ENCODE peak calls at places on chromosomes 12 and 14, in five cellular contexts. One of them, this sample, is unnamed.

GRCh38 chr12:57983150-57983857 is 41.9 kb downstream of the ATP23 start:
- DNase-seq in K562: no peak
- DNase-seq in GM12878: no peak
- DNase-seq in H1: no peak
- DNase-seq in SK-N-SH: peak
- DNase-seq in this sample: no peak

GRCh38 chr14:22888662-22889061 is 5.6 kb downstream of the REM2 start:
- DNase-seq in H1: no peak
- DNase-seq in SK-N-SH: no peak
- DNase-seq in K562: no peak
- DNase-seq in GM12878: peak
- DNase-seq in this sample: no peak

GRCh38 chr12:115400011-115400410 is 716.0 kb upstream of the TBX3 start:
- DNase-seq in GM12878: no peak
- DNase-seq in SK-N-SH: no peak
- DNase-seq in K562: no peak
- DNase-seq in H1: no peak
- DNase-seq in this sample: no peak

GRCh38 chr14:55416866-55417265 is 5.2 kb upstream of the ATG14 start:
- DNase-seq in H1: no peak
- DNase-seq in SK-N-SH: no peak
- DNase-seq in GM12878: no peak
- DNase-seq in K562: peak
- DNase-seq in this sample: no peak

GRCh38 chr12:51823875-51824565 is 24.5 kb downstream of the FIGNL2 start:
- DNase-seq in H1: no peak
- DNase-seq in GM12878: no peak
- DNase-seq in SK-N-SH: peak
- DNase-seq in K562: no peak
- DNase-seq in this sample: no peak

GRCh38 chr12:113601656-113602263 is 130.1 kb upstream of the LHX5 start:
- DNase-seq in SK-N-SH: no peak
- DNase-seq in H1: no peak
- DNase-seq in K562: peak
- DNase-seq in GM12878: no peak
- DNase-seq in this sample: no peak

GRCh38 chr12:113333877-113334785 is 778 bp downstream of the SLC8B1 start:
- DNase-seq in GM12878: no peak
- DNase-seq in SK-N-SH: no peak
- DNase-seq in K562: no peak
- DNase-seq in H1: no peak
- DNase-seq in this sample: no peak

GRCh38 chr14:49549881-49550280 is 36.3 kb downstream of the RPS29 start:
- DNase-seq in K562: no peak
- DNase-seq in SK-N-SH: no peak
- DNase-seq in H1: peak
- DNase-seq in GM12878: no peak
- DNase-seq in this sample: no peak

GRCh38 chr12:105225505-105225904 is 10.5 kb downstream of the APPL2 start:
- DNase-seq in H1: no peak
- DNase-seq in GM12878: no peak
- DNase-seq in K562: no peak
- DNase-seq in SK-N-SH: no peak
- DNase-seq in this sample: no peak

GRCh38 chr12:111412830-111413441 is 7.2 kb downstream of the SH2B3 start:
- DNase-seq in SK-N-SH: no peak
- DNase-seq in GM12878: no peak
- DNase-seq in H1: no peak
- DNase-seq in K562: no peak
- DNase-seq in this sample: no peak

GRCh38 chr12:76020731-76021672 is 10.6 kb downstream of the PHLDA1 start:
- DNase-seq in GM12878: peak
- DNase-seq in K562: no peak
- DNase-seq in H1: no peak
- DNase-seq in SK-N-SH: no peak
- DNase-seq in this sample: no peak

GRCh38 chr12:47962198-47962597 is 1.2 kb upstream of the TMEM106C start:
- DNase-seq in GM12878: no peak
- DNase-seq in K562: no peak
- DNase-seq in SK-N-SH: no peak
- DNase-seq in H1: no peak
- DNase-seq in this sample: no peak

GRCh38 chr14:95300697-95301526 is 18.8 kb downstream of the CLMN start:
- DNase-seq in K562: no peak
- DNase-seq in SK-N-SH: no peak
- DNase-seq in H1: no peak
- DNase-seq in GM12878: no peak
- DNase-seq in this sample: no peak

GRCh38 chr12:26212988-26213387 is 17.6 kb downstream of the SSPN start:
- DNase-seq in H1: no peak
- DNase-seq in GM12878: no peak
- DNase-seq in K562: no peak
- DNase-seq in SK-N-SH: no peak
- DNase-seq in this sample: no peak

GRCh38 chr14:49861581-49861922 is 9.0 kb upstream of the NEMF start:
- DNase-seq in K562: no peak
- DNase-seq in SK-N-SH: peak
- DNase-seq in GM12878: no peak
- DNase-seq in H1: no peak
- DNase-seq in this sample: no peak

GRCh38 chr14:65403231-65403630 is 9.3 kb upstream of the FUT8 start:
- DNase-seq in SK-N-SH: no peak
- DNase-seq in GM12878: no peak
- DNase-seq in K562: no peak
- DNase-seq in H1: no peak
- DNase-seq in this sample: no peak

GRCh38 chr14:86532219-86532618 is 1002.3 kb downstream of the FLRT2 start:
- DNase-seq in SK-N-SH: no peak
- DNase-seq in K562: no peak
- DNase-seq in H1: no peak
- DNase-seq in GM12878: no peak
- DNase-seq in this sample: no peak

GRCh38 chr14:63308723-63309317 is 9.9 kb downstream of the GPHB5 start:
- DNase-seq in SK-N-SH: peak
- DNase-seq in K562: peak
- DNase-seq in GM12878: no peak
- DNase-seq in H1: peak
- DNase-seq in this sample: no peak

GRCh38 chr12:90250766-90251165 is 542.1 kb upstream of the ATP2B1 start:
- DNase-seq in K562: no peak
- DNase-seq in SK-N-SH: no peak
- DNase-seq in GM12878: no peak
- DNase-seq in H1: no peak
- DNase-seq in this sample: no peak

GRCh38 chr12:6465467-6466183 is 4.9 kb downstream of the VAMP1 start:
- DNase-seq in K562: peak
- DNase-seq in GM12878: no peak
- DNase-seq in SK-N-SH: peak
- DNase-seq in H1: no peak
- DNase-seq in this sample: no peak

GRCh38 chr14:71651228-71651627 is 281.0 kb upstream of the RGS6 start:
- DNase-seq in H1: no peak
- DNase-seq in SK-N-SH: no peak
- DNase-seq in GM12878: no peak
- DNase-seq in K562: no peak
- DNase-seq in this sample: no peak

GRCh38 chr12:70660620-70661219 is 23.5 kb upstream of the PTPRB start:
- DNase-seq in SK-N-SH: no peak
- DNase-seq in K562: peak
- DNase-seq in H1: no peak
- DNase-seq in GM12878: no peak
- DNase-seq in this sample: no peak

GRCh38 chr12:55641595-55641994 is 4.9 kb downstream of the OR10P1 start:
- DNase-seq in GM12878: no peak
- DNase-seq in K562: no peak
- DNase-seq in SK-N-SH: no peak
- DNase-seq in H1: no peak
- DNase-seq in this sample: no peak

GRCh38 chr12:122997343-122998250 is 17.1 kb downstream of the ARL6IP4 start:
- DNase-seq in H1: no peak
- DNase-seq in K562: no peak
- DNase-seq in SK-N-SH: no peak
- DNase-seq in GM12878: no peak
- DNase-seq in this sample: no peak

GRCh38 chr12:68932701-68933563 is at the start of gene CPM:
- DNase-seq in SK-N-SH: peak
- DNase-seq in GM12878: no peak
- DNase-seq in H1: no peak
- DNase-seq in K562: peak
- DNase-seq in this sample: peak

GRCh38 chr14:81435578-81436295 is 35.6 kb upstream of the STON2 start:
- DNase-seq in SK-N-SH: peak
- DNase-seq in GM12878: no peak
- DNase-seq in K562: peak
- DNase-seq in H1: no peak
- DNase-seq in this sample: peak

GRCh38 chr12:57235728-57236131 is 6.2 kb downstream of the SHMT2 start:
- DNase-seq in SK-N-SH: no peak
- DNase-seq in GM12878: no peak
- DNase-seq in K562: no peak
- DNase-seq in H1: no peak
- DNase-seq in this sample: no peak

GRCh38 chr12:29148065-29148957 is 767 bp upstream of the FAR2 start:
- DNase-seq in GM12878: no peak
- DNase-seq in SK-N-SH: peak
- DNase-seq in H1: no peak
- DNase-seq in K562: peak
- DNase-seq in this sample: peak
- TF ChIP-seq TAF1 in GM12878: no peak
- TF ChIP-seq TAF1 in SK-N-SH: no peak
- TF ChIP-seq TAF1 in H1: no peak
- TF ChIP-seq TAF1 in K562: no peak
- TF ChIP-seq TAF1 in this sample: no peak

DNA sequence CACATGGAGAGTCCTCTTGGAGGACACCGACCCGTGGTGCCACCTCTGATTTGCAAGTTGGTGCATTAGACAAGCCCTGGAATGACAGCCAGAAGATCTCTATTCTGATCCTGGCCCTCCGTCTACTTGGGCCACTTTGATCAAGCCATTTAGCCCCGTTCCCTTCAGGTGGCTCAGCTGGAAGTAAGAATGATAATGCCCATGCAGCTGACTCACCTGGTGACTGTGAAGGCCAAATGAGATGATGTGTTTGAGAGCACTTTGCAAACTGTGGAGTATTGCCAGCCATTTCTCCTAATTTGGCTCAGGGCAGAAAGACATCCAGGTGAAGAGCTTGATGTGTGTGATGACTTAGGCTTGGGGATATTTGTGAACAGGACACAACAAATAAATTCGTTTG is 165.9 kb downstream of the ETV6 start:
- DNase-seq in H1: no peak
- DNase-seq in SK-N-SH: no peak
- DNase-seq in K562: no peak
- DNase-seq in GM12878: no peak
- DNase-seq in this sample: no peak
- TF ChIP-seq TAF1 in H1: no peak
- TF ChIP-seq TAF1 in SK-N-SH: no peak
- TF ChIP-seq TAF1 in K562: no peak
- TF ChIP-seq TAF1 in GM12878: no peak
- TF ChIP-seq TAF1 in this sample: no peak

GRCh38 chr12:24373004-24373403 is 423.5 kb upstream of the SOX5 start:
- DNase-seq in SK-N-SH: no peak
- DNase-seq in H1: no peak
- DNase-seq in GM12878: no peak
- DNase-seq in K562: no peak
- DNase-seq in this sample: no peak
- TF ChIP-seq TAF1 in SK-N-SH: no peak
- TF ChIP-seq TAF1 in H1: no peak
- TF ChIP-seq TAF1 in GM12878: no peak
- TF ChIP-seq TAF1 in K562: no peak
- TF ChIP-seq TAF1 in this sample: no peak

GRCh38 chr12:38152816-38153736 is 163.5 kb upstream of the ALG10B start:
- DNase-seq in H1: no peak
- DNase-seq in K562: no peak
- DNase-seq in GM12878: no peak
- DNase-seq in SK-N-SH: no peak
- DNase-seq in this sample: no peak
- TF ChIP-seq TAF1 in H1: no peak
- TF ChIP-seq TAF1 in K562: no peak
- TF ChIP-seq TAF1 in GM12878: no peak
- TF ChIP-seq TAF1 in SK-N-SH: no peak
- TF ChIP-seq TAF1 in this sample: no peak

DNA sequence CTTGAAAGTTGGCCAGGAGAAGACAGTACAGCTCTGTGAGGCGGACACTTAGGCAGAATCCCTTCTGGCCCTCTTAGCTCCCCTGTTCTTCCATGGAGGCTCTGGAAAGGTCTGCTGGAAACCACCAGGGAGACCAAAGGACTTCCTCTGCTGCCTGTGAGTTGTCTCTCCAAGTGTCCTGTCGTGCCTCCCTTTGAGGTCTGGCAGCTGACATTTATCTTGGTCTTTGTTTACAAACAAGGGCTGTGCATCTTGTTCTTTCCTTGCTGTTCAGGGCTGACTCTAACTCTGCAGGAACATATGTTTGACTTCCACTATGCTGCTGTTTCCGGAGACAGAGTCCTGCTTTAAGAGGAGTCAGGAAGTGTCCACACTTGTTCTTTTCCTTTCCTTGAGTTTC is 159.9 kb upstream of the FRMD6 start:
- DNase-seq in K562: no peak
- DNase-seq in H1: no peak
- DNase-seq in GM12878: no peak
- DNase-seq in SK-N-SH: no peak
- DNase-seq in this sample: no peak
- TF ChIP-seq TAF1 in K562: no peak
- TF ChIP-seq TAF1 in H1: no peak
- TF ChIP-seq TAF1 in GM12878: no peak
- TF ChIP-seq TAF1 in SK-N-SH: no peak
- TF ChIP-seq TAF1 in this sample: no peak

GRCh38 chr14:75426332-75427125 is 1.3 kb upstream of the JDP2 start:
- DNase-seq in K562: no peak
- DNase-seq in H1: no peak
- DNase-seq in SK-N-SH: no peak
- DNase-seq in GM12878: peak
- DNase-seq in this sample: peak

GRCh38 chr14:75418779-75419768 is 8.7 kb upstream of the JDP2 start:
- DNase-seq in H1: peak
- DNase-seq in GM12878: peak
- DNase-seq in K562: peak
- DNase-seq in SK-N-SH: no peak
- DNase-seq in this sample: peak

GRCh38 chr14:75425443-75425842 is 2.4 kb upstream of the JDP2 start:
- DNase-seq in GM12878: no peak
- DNase-seq in K562: no peak
- DNase-seq in SK-N-SH: no peak
- DNase-seq in H1: no peak
- DNase-seq in this sample: no peak

GRCh38 chr14:75424496-75424895 is 3.3 kb upstream of the JDP2 start:
- DNase-seq in SK-N-SH: no peak
- DNase-seq in GM12878: no peak
- DNase-seq in K562: no peak
- DNase-seq in H1: no peak
- DNase-seq in this sample: no peak

GRCh38 chr14:75422169-75422568 is 5.7 kb upstream of the JDP2 start:
- DNase-seq in SK-N-SH: no peak
- DNase-seq in K562: no peak
- DNase-seq in H1: no peak
- DNase-seq in GM12878: no peak
- DNase-seq in this sample: no peak
- TF ChIP-seq TAF1 in SK-N-SH: no peak
- TF ChIP-seq TAF1 in K562: no peak
- TF ChIP-seq TAF1 in H1: no peak
- TF ChIP-seq TAF1 in GM12878: no peak
- TF ChIP-seq TAF1 in this sample: no peak

GRCh38 chr12:93785262-93786010 is 108.3 kb downstream of the CRADD start:
- DNase-seq in SK-N-SH: no peak
- DNase-seq in H1: peak
- DNase-seq in GM12878: no peak
- DNase-seq in K562: peak
- DNase-seq in this sample: no peak
- TF ChIP-seq TAF1 in SK-N-SH: peak
- TF ChIP-seq TAF1 in H1: no peak
- TF ChIP-seq TAF1 in GM12878: no peak
- TF ChIP-seq TAF1 in K562: no peak
- TF ChIP-seq TAF1 in this sample: no peak

This sample was measured in GM12892.